ENCODE peak calls at places on chromosome 3, in four cellular contexts. O is H54, E is erythroblast, H is tibial nerve. P is an unnamed sample.

GRCh38 chr3:156818890-156819289 is 7.3 kb upstream of the LEKR1 start:
- DNase-seq in O (peak; percentile 50), E (no peak), H (no peak), P (no peak)

GRCh38 chr3:13040381-13041074 is 32.7 kb downstream of the IQSEC1 start:
- DNase-seq in O (no peak), E (peak; percentile 28), H (no peak), P (no peak)

GRCh38 chr3:46906471-46907058 is 29.0 kb downstream of the PTH1R start:
- DNase-seq in O (no peak), E (no peak), H (no peak), P (no peak)

GRCh38 chr3:136932518-136932917 is 25.3 kb upstream of the IL20RB start:
- DNase-seq in O (no peak), E (no peak), H (no peak), P (no peak)

GRCh38 chr3:141767062-141767461 is 3.9 kb downstream of the GRK7 start:
- DNase-seq in O (no peak), E (no peak), H (no peak), P (no peak)

GRCh38 chr3:64166584-64167155 is 58.6 kb downstream of the PRICKLE2 start:
- DNase-seq in O (no peak), E (no peak), H (no peak), P (no peak)

GRCh38 chr3:117084277-117084676 is 374.7 kb downstream of the TUSC7 start:
- DNase-seq in O (no peak), E (no peak), H (no peak), P (no peak)

GRCh38 chr3:186003610-186004009 is 65.8 kb upstream of the TRA2B start:
- DNase-seq in O (no peak), E (no peak), H (no peak), P (no peak)

GRCh38 chr3:197889204-197889930 is 60.6 kb upstream of the RPL35A start:
- DNase-seq in O (no peak), E (no peak), H (no peak), P (no peak)

GRCh38 chr3:10552631-10552943 is 47.2 kb upstream of the ATP2B2 start:
- DNase-seq in O (no peak), E (no peak), H (no peak), P (peak; percentile 36)

GRCh38 chr3:71707600-71707999 is 17.6 kb downstream of the EIF4E3 start:
- DNase-seq in O (no peak), E (no peak), H (no peak), P (no peak)

GRCh38 chr3:121167374-121168139 is 259.6 kb downstream of the STXBP5L start:
- DNase-seq in O (no peak), E (peak; percentile 44), H (no peak), P (no peak)

GRCh38 chr3:37423825-37424224 is 249.4 kb upstream of the LRRFIP2 start:
- DNase-seq in O (no peak), E (no peak), H (no peak), P (no peak)

GRCh38 chr3:77038928-77039605 is 832 bp upstream of the ROBO2 start:
- DNase-seq in O (no peak), E (no peak), H (no peak), P (no peak)

GRCh38 chr3:48507256-48508061 is 3.5 kb upstream of the SHISA5 start:
- DNase-seq in O (peak; percentile 88), E (peak; percentile 77), H (no peak), P (peak; percentile 77)

GRCh38 chr3:2944628-2945027 is 165.5 kb downstream of the IL5RA start:
- DNase-seq in O (no peak), E (no peak), H (no peak), P (no peak)

GRCh38 chr3:197516517-197516889 is 39.3 kb downstream of the BDH1 start:
- DNase-seq in O (peak; percentile 87), E (no peak), H (no peak), P (peak; percentile 70)

GRCh38 chr3:69628956-69629355 is 110.3 kb upstream of the MITF start:
- DNase-seq in O (no peak), E (no peak), H (no peak), P (no peak)
- TF ChIP-seq POLR2A in O (no peak), E (no peak), H (no peak), P (no peak)

GRCh38 chr3:115476472-115476871 is 146.8 kb upstream of the GAP43 start:
- DNase-seq in O (no peak), E (no peak), H (no peak), P (no peak)
- TF ChIP-seq POLR2A in O (no peak), E (no peak), H (no peak), P (no peak)

GRCh38 chr3:155034786-155035185 is 45.3 kb upstream of the MME start:
- DNase-seq in O (no peak), E (no peak), H (no peak), P (no peak)
- TF ChIP-seq POLR2A in O (no peak), E (no peak), H (no peak), P (no peak)

GRCh38 chr3:128484404-128485282 is 8.4 kb downstream of the GATA2 start:
- DNase-seq in O (no peak), E (no peak), H (no peak), P (no peak)

GRCh38 chr3:128486157-128486691 is 6.8 kb downstream of the GATA2 start:
- DNase-seq in O (no peak), E (peak; percentile 40), H (no peak), P (no peak)

GRCh38 chr3:128486692-128487537 is 6.1 kb downstream of the GATA2 start:
- DNase-seq in O (no peak), E (peak; percentile 75), H (no peak), P (no peak)

GRCh38 chr3:128483657-128484403 is 9.2 kb downstream of the GATA2 start:
- DNase-seq in O (no peak), E (peak; percentile 58), H (no peak), P (no peak)

GRCh38 chr3:128485283-128486156 is 7.5 kb downstream of the GATA2 start:
- DNase-seq in O (no peak), E (peak; percentile 44), H (no peak), P (no peak)
- TF ChIP-seq POLR2A in O (no peak), E (peak; percentile 19), H (no peak), P (no peak)

GRCh38 chr3:111859061-111859973 is at the start of gene PHLDB2:
- DNase-seq in O (peak; percentile 51), E (peak; percentile 11), H (peak; percentile 53), P (peak; percentile 5)
- TF ChIP-seq POLR2A in O (peak; percentile 35), E (no peak), H (peak; percentile 36), P (no peak)

GRCh38 chr3:8444883-8445282 is 56.7 kb upstream of the LMCD1 start:
- DNase-seq in O (no peak), E (no peak), H (no peak), P (no peak)

GRCh38 chr3:8441969-8442559 is 59.6 kb upstream of the LMCD1 start:
- DNase-seq in O (peak; percentile 74), E (no peak), H (no peak), P (peak; percentile 7)

GRCh38 chr3:8445861-8446260 is 55.8 kb upstream of the LMCD1 start:
- DNase-seq in O (no peak), E (no peak), H (no peak), P (no peak)

GRCh38 chr3:8442993-8443670 is 58.5 kb upstream of the LMCD1 start:
- DNase-seq in O (no peak), E (peak; percentile 26), H (no peak), P (no peak)

GRCh38 chr3:8443829-8444791 is 57.5 kb upstream of the LMCD1 start:
- DNase-seq in O (peak; percentile 88), E (no peak), H (peak; percentile 47), P (no peak)
- TF ChIP-seq POLR2A in O (peak; percentile 25), E (no peak), H (no peak), P (no peak)